ENCODE peak calls at places on chromosomes 6 and 20, in four cellular contexts. N is prostate gland, I is MV-4-11, A is endothelial cell. Q is an unnamed sample.
A peak's percentile ranks its signal among the peaks of the same experiment; 100 is the strongest.

GRCh38 chr20:23019403-23019802 is 15.7 kb upstream of the SSTR4 start:
- DNase-seq in N (no peak), I (no peak), A (no peak), Q (no peak)

GRCh38 chr6:105879902-105880547 is 206.1 kb upstream of the PRDM1 start:
- DNase-seq in N (no peak), I (peak; percentile 94), A (no peak), Q (no peak)

GRCh38 chr20:1995531-1996310 is 1.9 kb upstream of the PDYN start:
- DNase-seq in N (no peak), I (no peak), A (no peak), Q (no peak)

GRCh38 chr6:53628354-53629119 is 37.0 kb downstream of the KLHL31 start:
- DNase-seq in N (peak; percentile 75), I (no peak), A (no peak), Q (no peak)

GRCh38 chr6:158039571-158040050 is 57.9 kb downstream of the SYNJ2 start:
- DNase-seq in N (no peak), I (no peak), A (no peak), Q (no peak)

GRCh38 chr6:159108438-159108985 is 60.7 kb upstream of the FNDC1 start:
- DNase-seq in N (no peak), I (no peak), A (no peak), Q (no peak)

GRCh38 chr6:42007286-42007685 is 43.0 kb upstream of the TAF8 start:
- DNase-seq in N (no peak), I (no peak), A (no peak), Q (no peak)

GRCh38 chr6:116476021-116476678 is 15.0 kb downstream of the CALHM6 start:
- DNase-seq in N (no peak), I (peak; percentile 92), A (no peak), Q (no peak)

GRCh38 chr6:40957616-40958492 is 81.2 kb downstream of the UNC5CL start:
- DNase-seq in N (no peak), I (no peak), A (no peak), Q (no peak)

GRCh38 chr6:35601331-35602132 is 87.2 kb downstream of the FKBP5 start:
- DNase-seq in N (peak; percentile 80), I (peak; percentile 73), A (no peak), Q (no peak)

GRCh38 chr6:85675030-85675819 is 32.5 kb upstream of the SYNCRIP start:
- DNase-seq in N (no peak), I (peak; percentile 40), A (no peak), Q (no peak)

GRCh38 chr6:163782436-163783003 is 368.0 kb downstream of the QKI start:
- DNase-seq in N (no peak), I (peak; percentile 87), A (no peak), Q (no peak)

GRCh38 chr20:58665606-58666005 is 14.5 kb downstream of the STX16 start:
- DNase-seq in N (no peak), I (no peak), A (no peak), Q (no peak)

GRCh38 chr6:108589244-108589730 is 28.6 kb downstream of the FOXO3 start:
- DNase-seq in N (peak; percentile 95), I (peak; percentile 27), A (peak; percentile 60), Q (peak; percentile 7)

GRCh38 chr6:78835817-78836216 is 31.5 kb upstream of the IRAK1BP1 start:
- DNase-seq in N (no peak), I (no peak), A (no peak), Q (peak; percentile 17)

GRCh38 chr20:47320990-47321805 is 35.3 kb downstream of the ZMYND8 start:
- DNase-seq in N (peak; percentile 78), I (no peak), A (no peak), Q (peak; percentile 75)

GRCh38 chr6:165986647-165987482 is 180.8 kb downstream of the TBXT start:
- DNase-seq in N (no peak), I (no peak), A (no peak), Q (no peak)

GRCh38 chr6:11770546-11771466 is 7.8 kb downstream of the ADTRP start:
- DNase-seq in N (peak; percentile 53), I (peak; percentile 97), A (no peak), Q (no peak)

GRCh38 chr6:21747441-21747840 is 153.9 kb downstream of the SOX4 start:
- DNase-seq in N (no peak), I (no peak), A (no peak), Q (no peak)

GRCh38 chr6:80642452-80642851 is 536.0 kb downstream of the BCKDHB start:
- DNase-seq in N (no peak), I (no peak), A (no peak), Q (no peak)

GRCh38 chr6:159080217-159080976 is 35.6 kb upstream of the TAGAP start:
- DNase-seq in N (no peak), I (no peak), A (no peak), Q (no peak)

GRCh38 chr6:39415482-39415881 is 93.0 kb upstream of the KCNK16 start:
- DNase-seq in N (no peak), I (no peak), A (no peak), Q (no peak)

GRCh38 chr6:128516514-128516898 is 3.9 kb downstream of the PTPRK start:
- DNase-seq in N (no peak), I (no peak), A (no peak), Q (peak; percentile 20)

GRCh38 chr6:129759851-129760595 is 50.0 kb upstream of the ARHGAP18 start:
- DNase-seq in N (no peak), I (no peak), A (no peak), Q (no peak)

Q was measured in COR-L47.